ENCODE peak calls at places on chromosomes 7 and 10, in seven cellular contexts. R, G, H, M, B, W and D are unnamed samples.

GRCh38 chr7:41328131-41328530 is 374.8 kb downstream of the INHBA start:
- DNase-seq in G (no peak), H (no peak), M (no peak), W (no peak), B (no peak), R (no peak), D (no peak)

GRCh38 chr7:31109751-31110150 is 57.6 kb downstream of the ADCYAP1R1 start:
- DNase-seq in W (no peak), M (no peak), B (no peak), R (no peak), G (no peak), H (peak; percentile 28), D (no peak)

GRCh38 chr10:105149371-105149871 is 508.3 kb downstream of the SORCS3 start:
- DNase-seq in M (no peak), B (no peak), W (no peak), R (no peak), H (no peak), G (no peak), D (no peak)

GRCh38 chr10:46550795-46551700 is 5.4 kb downstream of the GPRIN2 start:
- DNase-seq in G (no peak), H (peak; percentile 57), R (no peak), M (no peak), B (no peak), W (peak; percentile 6), D (peak; percentile 8)

GRCh38 chr10:127148066-127148932 is 48.1 kb downstream of the INSYN2A start:
- DNase-seq in B (no peak), H (no peak), G (no peak), W (no peak), M (no peak), R (no peak), D (no peak)

GRCh38 chr7:4973728-4974198 is 14.8 kb upstream of the MMD2 start:
- DNase-seq in H (peak; percentile 88), M (peak; percentile 87), B (peak; percentile 85), G (peak; percentile 81), R (peak; percentile 90), W (peak; percentile 93), D (peak; percentile 92)

GRCh38 chr7:54888067-54888735 is 129.2 kb upstream of the SEC61G start:
- DNase-seq in H (no peak), M (no peak), R (no peak), G (no peak), W (no peak), B (no peak), D (peak; percentile 48)

GRCh38 chr7:136308230-136308629 is 331.1 kb upstream of the MTPN start:
- DNase-seq in H (no peak), M (no peak), G (no peak), B (no peak), W (no peak), R (no peak), D (no peak)

GRCh38 chr10:133393401-133394063 is 425 bp upstream of the MTG1 start:
- DNase-seq in H (no peak), W (no peak), R (no peak), M (peak; percentile 23), G (no peak), B (no peak), D (no peak)

GRCh38 chr7:55877308-55877707 is 9.9 kb upstream of the ZNF713 start:
- DNase-seq in B (no peak), H (no peak), M (no peak), G (no peak), R (no peak), W (no peak), D (no peak)

GRCh38 chr7:13990984-13991790 is 1.7 kb upstream of the ETV1 start:
- DNase-seq in M (peak; percentile 45), B (peak; percentile 98), G (peak; percentile 97), H (peak; percentile 99), R (no peak), W (peak; percentile 92), D (peak; percentile 96)